ENCODE peak calls at places on chromosomes 12 and 14, in ten cellular contexts. W is heart left ventricle; A is CD4-positive, alpha-beta T cell; D is IMR-90; Q is H1; O is GM12865; X is BJ; C is SK-N-SH; R is Peyer's patch; T is stomach. B is an unnamed sample.

GRCh38 chr12:128586630-128587029 is 237.1 kb downstream of the SLC15A4 start:
- DNase-seq in W (no peak), A (no peak), D (no peak), Q (no peak), O (no peak), X (no peak), C (no peak), R (no peak), T (no peak), B (no peak)

GRCh38 chr12:12159988-12160387 is 89.2 kb downstream of the BCL2L14 start:
- DNase-seq in W (no peak), A (no peak), D (peak), Q (no peak), O (no peak), X (no peak), C (no peak), R (no peak), T (no peak), B (no peak)

GRCh38 chr14:105918496-105919262 is 392.3 kb downstream of the TMEM121 start:
- DNase-seq in W (peak), A (no peak), D (no peak), Q (no peak), O (peak), X (no peak), C (no peak), R (no peak), T (no peak), B (no peak)

GRCh38 chr12:90823859-90824258 is 131.1 kb downstream of the CCER1 start:
- DNase-seq in W (peak), A (no peak), D (no peak), Q (no peak), O (no peak), X (no peak), C (no peak), R (no peak), T (no peak), B (no peak)

GRCh38 chr12:20792971-20793370 is 17.5 kb upstream of the SLCO1B3 start:
- DNase-seq in W (no peak), A (no peak), D (no peak), Q (no peak), O (no peak), X (no peak), C (no peak), R (no peak), T (no peak), B (no peak)

GRCh38 chr12:130026608-130027176 is 122.9 kb upstream of the TMEM132D start:
- DNase-seq in W (no peak), A (no peak), D (no peak), Q (peak), O (peak), X (no peak), C (peak), R (no peak), T (peak), B (peak)

GRCh38 chr12:49232940-49233841 is 31.7 kb upstream of the TUBA1C start:
- DNase-seq in W (peak), A (no peak), D (peak), Q (peak), O (no peak), X (no peak), C (peak), R (no peak), T (peak), B (peak)

GRCh38 chr12:25972783-25973182 is 14.3 kb downstream of the RASSF8 start:
- DNase-seq in W (no peak), A (no peak), D (peak), Q (no peak), O (no peak), X (no peak), C (no peak), R (no peak), T (no peak), B (no peak)

GRCh38 chr14:52434955-52435354 is 117.3 kb downstream of the TXNDC16 start:
- DNase-seq in W (no peak), A (no peak), D (no peak), Q (no peak), O (no peak), X (no peak), C (no peak), R (no peak), T (no peak), B (no peak)

GRCh38 chr12:53326460-53327185 is 5.2 kb upstream of the AAAS start:
- DNase-seq in W (no peak), A (no peak), D (no peak), Q (no peak), O (peak), X (no peak), C (no peak), R (no peak), T (no peak), B (no peak)

GRCh38 chr12:53324779-53325538 is 3.5 kb upstream of the AAAS start:
- DNase-seq in W (peak), A (peak), D (peak), Q (peak), O (peak), X (peak), C (peak), R (peak), T (peak), B (peak)

GRCh38 chr12:53325539-53326061 is 4.2 kb upstream of the AAAS start:
- DNase-seq in W (peak), A (peak), D (no peak), Q (peak), O (peak), X (no peak), C (peak), R (peak), T (peak), B (peak)

GRCh38 chr12:53328043-53328435 is 6.6 kb upstream of the AAAS start:
- DNase-seq in W (no peak), A (no peak), D (no peak), Q (peak), O (no peak), X (no peak), C (no peak), R (no peak), T (no peak), B (peak)

GRCh38 chr12:53327435-53328042 is 6.1 kb upstream of the AAAS start:
- DNase-seq in W (no peak), A (no peak), D (no peak), Q (no peak), O (no peak), X (no peak), C (peak), R (no peak), T (no peak), B (no peak)
- TF ChIP-seq CTCF in W (peak), A (peak), D (peak), Q (no peak), O (peak), X (peak), C (peak), R (peak), T (peak), B (peak)

GRCh38 chr12:74646831-74647230 is 109.2 kb downstream of the ATXN7L3B start:
- DNase-seq in W (no peak), A (no peak), D (no peak), Q (no peak), O (peak), X (no peak), C (no peak), R (no peak), T (no peak), B (no peak)
- TF ChIP-seq CTCF in W (no peak), A (no peak), D (peak), Q (no peak), O (peak), X (no peak), C (peak), R (no peak), T (peak), B (no peak)

GRCh38 chr12:94055528-94055927 is 92.8 kb upstream of the PLXNC1 start:
- DNase-seq in W (no peak), A (no peak), D (no peak), Q (no peak), O (no peak), X (no peak), C (no peak), R (no peak), T (no peak), B (no peak)
- TF ChIP-seq CTCF in W (no peak), A (no peak), D (no peak), Q (no peak), O (no peak), X (no peak), C (no peak), R (no peak), T (no peak), B (no peak)

GRCh38 chr12:100733817-100734593 is 60.6 kb upstream of the ANO4 start:
- DNase-seq in W (no peak), A (no peak), D (peak), Q (no peak), O (peak), X (no peak), C (no peak), R (no peak), T (no peak), B (no peak)
- TF ChIP-seq CTCF in W (peak), A (no peak), D (peak), Q (no peak), O (peak), X (peak), C (peak), R (peak), T (peak), B (peak)

DNA sequence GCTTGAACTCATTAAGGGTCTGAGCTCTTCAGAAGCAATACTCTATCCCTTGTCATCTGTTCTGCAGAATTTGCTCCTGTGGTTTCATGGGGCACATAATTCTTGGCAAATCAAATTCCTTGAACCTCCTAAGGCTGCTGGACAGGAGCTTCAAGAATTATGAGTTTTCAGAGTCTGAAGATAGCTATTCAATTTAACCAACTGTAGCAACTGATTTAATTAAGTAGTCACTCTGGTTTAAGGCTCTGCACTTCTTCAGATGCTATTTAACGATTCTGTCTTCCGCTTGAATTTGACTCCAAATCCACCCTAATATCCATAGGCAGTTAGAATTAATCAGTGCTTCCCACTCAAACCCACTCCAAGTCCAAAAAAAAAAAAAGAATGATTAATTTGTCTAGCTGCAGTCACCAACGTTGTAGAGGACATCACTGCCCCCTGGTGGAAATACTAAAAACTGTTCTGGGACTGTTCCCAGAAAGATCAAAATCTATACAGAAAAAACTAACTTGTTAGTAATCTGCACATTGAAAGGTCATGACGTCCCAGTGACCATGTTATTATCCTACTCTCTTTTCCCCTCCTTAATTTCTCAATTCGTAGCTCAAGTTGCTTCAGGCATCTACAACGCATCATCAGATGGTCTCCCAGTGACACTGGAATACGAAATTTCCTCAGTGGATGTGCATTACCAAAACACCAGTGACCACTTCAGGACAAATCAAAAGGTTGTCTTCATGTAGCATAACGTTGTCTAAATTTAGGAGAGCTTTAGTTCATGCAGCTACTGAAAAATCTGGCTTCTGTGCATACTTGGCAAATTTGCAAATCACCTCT is 169.8 kb downstream of the KIF21A start:
- DNase-seq in W (no peak), A (no peak), D (peak), Q (peak), O (peak), X (no peak), C (peak), R (no peak), T (no peak), B (no peak)
- TF ChIP-seq CTCF in W (peak), A (peak), D (peak), Q (no peak), O (peak), X (peak), C (peak), R (peak), T (peak), B (peak)

GRCh38 chr12:1418144-1418543 is 176.2 kb downstream of the FBXL14 start:
- DNase-seq in W (no peak), A (no peak), D (no peak), Q (no peak), O (no peak), X (no peak), C (no peak), R (no peak), T (no peak), B (no peak)
- TF ChIP-seq CTCF in W (no peak), A (no peak), D (no peak), Q (no peak), O (no peak), X (no peak), C (no peak), R (no peak), T (no peak), B (no peak)

GRCh38 chr14:26204362-26204953 is 393.4 kb downstream of the NOVA1 start:
- DNase-seq in W (no peak), A (no peak), D (no peak), Q (no peak), O (no peak), X (no peak), C (no peak), R (no peak), T (no peak), B (no peak)

GRCh38 chr14:26200675-26201074 is 397.2 kb downstream of the NOVA1 start:
- DNase-seq in W (no peak), A (no peak), D (peak), Q (no peak), O (no peak), X (no peak), C (no peak), R (no peak), T (no peak), B (no peak)

GRCh38 chr14:26204954-26205479 is 392.8 kb downstream of the NOVA1 start:
- DNase-seq in W (peak), A (no peak), D (no peak), Q (peak), O (no peak), X (no peak), C (peak), R (no peak), T (peak), B (peak)

DNA sequence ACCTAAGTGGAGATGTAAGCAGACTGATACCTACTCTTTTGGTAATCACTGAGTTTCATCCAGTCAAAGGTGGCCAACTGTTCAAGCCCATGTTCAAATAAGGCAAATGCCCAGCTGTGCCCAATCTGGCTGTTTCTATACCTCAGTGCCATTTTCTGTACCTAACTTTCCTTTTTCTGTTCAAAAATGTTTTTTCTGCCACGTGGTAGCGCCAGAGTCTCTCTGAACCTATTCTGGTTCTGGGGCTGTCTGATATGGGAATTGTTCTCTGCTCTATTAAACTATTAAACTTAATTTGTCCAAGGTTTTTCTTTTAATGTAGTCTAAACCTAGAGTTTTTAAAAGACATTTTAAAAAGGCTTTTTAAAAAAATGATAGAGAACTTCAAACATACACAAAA is 391.2 kb downstream of the NOVA1 start:
- DNase-seq in W (no peak), A (no peak), D (no peak), Q (no peak), O (no peak), X (no peak), C (no peak), R (no peak), T (no peak), B (no peak)
- TF ChIP-seq CTCF in W (no peak), A (no peak), D (peak), Q (no peak), O (no peak), X (no peak), C (peak), R (no peak), T (no peak), B (no peak)

GRCh38 chr14:56487761-56488160 is 91.8 kb upstream of the TMEM260 start:
- DNase-seq in W (no peak), A (no peak), D (peak), Q (no peak), O (no peak), X (no peak), C (no peak), R (no peak), T (no peak), B (no peak)

GRCh38 chr14:56488306-56488705 is 91.3 kb upstream of the TMEM260 start:
- DNase-seq in W (no peak), A (no peak), D (no peak), Q (no peak), O (no peak), X (no peak), C (no peak), R (no peak), T (no peak), B (no peak)

GRCh38 chr14:56487090-56487667 is 92.4 kb upstream of the TMEM260 start:
- DNase-seq in W (no peak), A (no peak), D (peak), Q (no peak), O (no peak), X (no peak), C (no peak), R (no peak), T (no peak), B (no peak)

DNA sequence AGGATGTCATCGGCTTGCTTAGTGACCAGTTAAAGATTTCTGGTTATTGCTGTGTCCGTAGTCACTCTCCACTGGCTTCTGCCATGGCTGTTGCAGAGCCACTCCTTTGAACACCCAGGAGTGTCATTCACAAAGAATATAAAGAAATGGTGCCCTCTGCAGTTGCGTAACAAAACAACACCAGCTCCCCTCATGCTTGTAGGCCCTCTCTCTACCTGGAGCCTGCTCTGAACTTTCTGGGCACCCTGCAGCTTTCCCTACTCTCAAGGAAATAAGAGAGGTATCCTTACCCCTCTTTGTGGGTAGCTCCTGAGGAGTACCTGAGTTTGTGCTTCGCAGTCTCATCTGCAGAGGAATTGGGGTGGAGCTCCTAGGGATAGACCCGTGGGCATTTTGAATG is 97.3 kb upstream of the TMEM260 start:
- DNase-seq in W (no peak), A (no peak), D (peak), Q (peak), O (peak), X (no peak), C (no peak), R (no peak), T (no peak), B (peak)
- TF ChIP-seq CTCF in W (no peak), A (no peak), D (peak), Q (peak), O (no peak), X (no peak), C (no peak), R (no peak), T (no peak), B (peak)

B was measured in glutamatergic neuron.